ENCODE peak calls at places on chromosomes 13 and 19, in ten cellular contexts. Q is cardiac muscle cell, G is AG04450, T is mammary epithelial cell, E is uterus, H is body of pancreas, U is colonic mucosa, R is brain microvascular endothelial cell, B is IMR-90, O is upper lobe of right lung. F is an unnamed sample. For H3K27me3, the result is how much of the 10 kb centered on the place peaks cover.

GRCh38 chr19:45114116-45114515 is 21.1 kb downstream of the PPP1R37 start:
- DNase-seq in Q (no peak), G (no peak), T (no peak), E (no peak), H (no peak), U (no peak), R (no peak), B (no peak), O (no peak), F (no peak)

GRCh38 chr13:48068952-48069351 is 26.0 kb downstream of the MED4 start:
- DNase-seq in Q (no peak), G (no peak), T (no peak), E (no peak), H (no peak), U (no peak), R (no peak), B (no peak), O (no peak), F (no peak)

GRCh38 chr19:7083076-7083956 is 13.8 kb downstream of the ZNF557 start:
- DNase-seq in Q (peak), G (no peak), T (peak), E (no peak), H (no peak), U (no peak), R (peak), B (peak), O (no peak), F (peak)

GRCh38 chr19:18514800-18515682 is 6.8 kb downstream of the ELL start:
- DNase-seq in Q (peak), G (no peak), T (no peak), E (peak), H (peak), U (peak), R (peak), B (peak), O (peak), F (peak)

GRCh38 chr13:37835392-37835791 is 34.2 kb downstream of the TRPC4 start:
- DNase-seq in Q (no peak), G (no peak), T (no peak), E (no peak), H (no peak), U (no peak), R (no peak), B (no peak), O (no peak), F (no peak)

GRCh38 chr19:38023245-38023644 is 116.2 kb downstream of the SIPA1L3 start:
- DNase-seq in Q (peak), G (no peak), T (no peak), E (no peak), H (no peak), U (no peak), R (peak), B (peak), O (no peak), F (peak)

GRCh38 chr13:32381539-32381938 is 46.4 kb downstream of the N4BP2L1 start:
- DNase-seq in Q (peak), G (no peak), T (peak), E (no peak), H (peak), U (no peak), R (peak), B (peak), O (no peak), F (peak)

GRCh38 chr13:49371943-49372636 is 71.8 kb downstream of the CAB39L start:
- DNase-seq in Q (no peak), G (no peak), T (no peak), E (no peak), H (no peak), U (no peak), R (no peak), B (no peak), O (no peak), F (no peak)

GRCh38 chr13:91313581-91313980 is 33.9 kb upstream of the MIR17HG start:
- DNase-seq in Q (no peak), G (no peak), T (no peak), E (no peak), H (no peak), U (no peak), R (no peak), B (no peak), O (no peak), F (no peak)

GRCh38 chr19:29666634-29667389 is 1.6 kb downstream of the PLEKHF1 start:
- DNase-seq in Q (peak), G (no peak), T (peak), E (peak), H (peak), U (peak), R (peak), B (peak), O (peak), F (no peak)

GRCh38 chr13:21124853-21125252 is 51.5 kb downstream of the SKA3 start:
- DNase-seq in Q (peak), G (no peak), T (no peak), E (no peak), H (peak), U (no peak), R (peak), B (peak), O (no peak), F (peak)

GRCh38 chr13:27977476-27978300 is 8.6 kb upstream of the CDX2 start:
- DNase-seq in Q (no peak), G (no peak), T (peak), E (no peak), H (no peak), U (peak), R (no peak), B (no peak), O (peak), F (no peak)
- TF ChIP-seq CTCF in Q (no peak), G (no peak), T (no peak), E (no peak), H (no peak), U (no peak), R (no peak), B (no peak), O (no peak), F (no peak)

GRCh38 chr19:35031072-35031881 is 1.0 kb downstream of the SCN1B start:
- DNase-seq in Q (peak), G (no peak), T (peak), E (peak), H (no peak), U (no peak), R (no peak), B (peak), O (no peak), F (no peak)

GRCh38 chr19:35030257-35031071 is at the start of gene SCN1B:
- DNase-seq in Q (peak), G (no peak), T (peak), E (peak), H (peak), U (no peak), R (peak), B (peak), O (peak), F (peak)

GRCh38 chr19:35027851-35028599 is 2.2 kb upstream of the SCN1B start:
- DNase-seq in Q (peak), G (no peak), T (peak), E (no peak), H (no peak), U (no peak), R (peak), B (peak), O (no peak), F (no peak)

GRCh38 chr19:35032356-35032865 is 2.1 kb downstream of the SCN1B start:
- DNase-seq in Q (no peak), G (no peak), T (no peak), E (no peak), H (no peak), U (no peak), R (no peak), B (no peak), O (no peak), F (no peak)

GRCh38 chr19:35029737-35030256 is 473 bp upstream of the SCN1B start:
- DNase-seq in Q (no peak), G (no peak), T (peak), E (no peak), H (no peak), U (no peak), R (no peak), B (no peak), O (no peak), F (no peak)
- H3K4me3 ChIP-seq in Q (peak), G (peak), T (peak), E (peak), H (no peak), U (no peak), R (peak), B (peak), O (peak), F (peak)

GRCh38 chr19:13693933-13694332 is 70.4 kb upstream of the MRI1 start:
- DNase-seq in Q (no peak), G (no peak), T (no peak), E (no peak), H (no peak), U (no peak), R (no peak), B (no peak), O (no peak), F (no peak)
- H3K27me3 ChIP-seq in Q (under half), G (under half), T (under half), E (under half), H (under half), U (under half), R (under half), B (under half), O (under half), F (under half)

DNA sequence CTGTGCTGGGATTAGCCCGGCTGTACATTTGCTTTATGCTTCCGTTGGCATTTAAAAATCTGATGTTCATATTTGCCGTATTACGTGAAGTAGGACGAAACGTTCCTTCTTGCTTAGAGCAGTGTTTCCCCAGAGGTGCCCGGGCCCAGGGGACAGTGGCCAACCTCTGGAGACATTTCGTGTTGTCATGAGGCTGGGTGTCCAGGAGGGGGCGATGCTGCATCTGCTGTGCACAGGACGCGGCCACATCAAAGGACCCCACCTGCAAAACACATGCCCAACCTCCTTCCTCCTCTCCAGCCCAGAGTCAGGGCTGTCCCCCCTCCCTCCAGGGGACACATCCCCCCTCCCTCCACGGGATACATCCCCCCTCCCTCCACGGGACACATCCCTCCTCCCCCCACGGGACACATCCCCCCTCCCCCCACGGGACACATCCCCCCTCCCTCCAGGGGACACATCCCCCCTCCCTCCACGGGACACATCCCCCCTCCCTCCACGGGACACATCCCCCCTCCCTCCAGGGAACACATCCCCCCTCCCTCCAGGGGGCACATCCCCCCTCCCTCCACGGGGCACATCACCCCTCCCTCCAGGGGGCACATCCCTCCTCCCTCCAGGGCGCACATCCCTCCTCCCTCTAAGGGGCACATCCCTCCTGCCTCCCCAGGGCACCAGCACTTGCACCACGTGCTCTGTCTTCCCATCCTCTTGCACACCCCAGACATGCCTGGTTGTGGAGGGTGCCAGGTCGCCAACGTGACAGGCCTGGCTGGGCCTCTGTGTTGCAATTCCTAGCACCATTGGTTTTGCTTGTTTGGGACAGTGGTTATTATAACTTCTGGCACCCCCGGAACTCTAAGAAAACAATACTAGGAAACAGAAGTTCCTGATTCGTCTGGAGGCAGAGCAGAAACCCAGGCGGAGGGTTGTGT is 46.7 kb downstream of the GAS6 start:
- DNase-seq in Q (peak), G (peak), T (peak), E (peak), H (peak), U (peak), R (peak), B (peak), O (peak), F (peak)
- TF ChIP-seq CTCF in Q (peak), G (peak), T (peak), E (peak), H (peak), U (peak), R (peak), B (peak), O (peak), F (peak)

DNA sequence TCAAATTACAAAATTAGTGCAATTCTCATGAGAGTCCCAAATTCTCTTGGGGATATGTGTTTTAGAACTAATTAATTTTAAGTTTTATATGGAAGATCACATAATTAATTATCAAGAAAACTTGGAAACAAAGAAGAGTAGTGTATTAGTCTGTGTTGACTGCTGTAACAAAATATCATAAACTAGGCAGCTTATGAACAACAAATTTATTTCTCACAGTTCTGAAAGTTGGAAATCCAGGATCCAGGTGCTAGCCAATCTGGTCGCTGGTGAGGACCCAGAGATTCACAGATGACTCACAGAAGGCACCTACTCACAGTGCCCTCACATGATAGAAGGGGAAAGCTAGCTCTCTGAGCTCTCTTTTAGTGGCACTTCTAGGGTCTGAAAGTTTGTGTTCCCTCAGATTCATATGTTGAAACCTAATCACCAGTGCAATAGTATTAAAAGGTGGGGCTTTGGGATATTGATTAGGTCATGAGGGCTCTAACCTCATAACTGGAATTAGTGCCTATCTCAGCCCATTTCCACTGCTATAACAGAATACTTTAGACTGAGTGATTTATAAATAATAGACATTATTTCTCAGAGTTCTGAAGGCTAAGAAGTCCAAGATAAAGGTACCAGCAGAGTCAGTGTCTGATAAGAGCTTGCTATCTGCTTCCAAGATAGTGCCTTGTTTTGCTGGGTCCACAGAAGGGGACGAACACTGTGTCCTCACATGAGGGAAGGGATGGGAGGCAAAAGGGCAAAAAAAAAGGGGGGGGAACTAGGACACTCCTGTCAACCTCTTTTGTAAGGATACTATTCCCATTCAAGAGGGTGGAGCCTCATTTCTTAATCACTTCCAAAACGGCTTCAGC is 1.5 kb upstream of the ARGLU1 start:
- DNase-seq in Q (no peak), G (no peak), T (peak), E (no peak), H (no peak), U (no peak), R (no peak), B (no peak), O (no peak), F (peak)
- H3K4me3 ChIP-seq in Q (no peak), G (no peak), T (no peak), E (no peak), H (no peak), U (no peak), R (no peak), B (no peak), O (no peak), F (no peak)

GRCh38 chr19:5397804-5398692 is 57.2 kb upstream of the ZNRF4 start:
- DNase-seq in Q (peak), G (no peak), T (no peak), E (no peak), H (no peak), U (no peak), R (peak), B (no peak), O (no peak), F (no peak)
- H3K27me3 ChIP-seq in Q (half or more), G (under half), T (under half), E (under half), H (under half), U (under half), R (under half), B (half or more), O (under half), F (under half)

DNA sequence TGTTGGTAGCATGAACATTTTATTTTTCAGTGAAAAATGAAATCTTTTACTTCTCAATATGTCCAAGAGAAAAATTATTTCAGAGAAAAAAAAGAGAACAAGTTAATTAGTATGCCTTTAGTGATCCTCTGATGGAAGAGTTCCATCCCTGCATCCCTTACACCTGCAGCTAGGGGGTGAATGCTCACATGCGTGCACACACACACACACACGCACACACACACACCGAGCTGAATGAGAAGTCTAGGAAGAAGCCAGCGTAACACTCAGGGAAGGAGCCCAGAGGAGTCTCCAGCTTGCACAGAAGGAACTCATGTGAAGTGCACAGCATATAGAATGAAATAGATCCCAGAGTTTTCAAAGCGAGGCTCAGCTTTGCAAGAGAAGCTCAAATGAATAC is 510.5 kb downstream of the IRS2 start:
- DNase-seq in Q (no peak), G (no peak), T (peak), E (no peak), H (peak), U (no peak), R (no peak), B (no peak), O (no peak), F (no peak)
- TF ChIP-seq CTCF in Q (no peak), G (peak), T (peak), E (no peak), H (peak), U (peak), R (peak), B (no peak), O (no peak), F (peak)

GRCh38 chr13:98801626-98802418 is 49.4 kb upstream of the SLC15A1 start:
- DNase-seq in Q (no peak), G (no peak), T (no peak), E (no peak), H (peak), U (no peak), R (no peak), B (no peak), O (no peak), F (no peak)
- H3K4me3 ChIP-seq in Q (no peak), G (no peak), T (no peak), E (no peak), H (no peak), U (no peak), R (no peak), B (no peak), O (no peak), F (no peak)

F was measured in bronchial epithelial cell.